ENCODE peak calls at places on chromosomes 2 and 18, in seven cellular contexts. P is CD8-positive, alpha-beta T cell; N is neuronal stem cell; U is ovary; T is IMR-90; E is pancreas; B is psoas muscle. G is an unnamed sample.

GRCh38 chr2:127314193-127314988 is 20.4 kb upstream of the ERCC3 start:
- DNase-seq in P (no peak), N (no peak), U (no peak), T (no peak), E (no peak), B (no peak), G (no peak)

GRCh38 chr2:71910277-71910676 is 237.4 kb downstream of the CYP26B1 start:
- DNase-seq in P (no peak), N (no peak), U (no peak), T (no peak), E (no peak), B (no peak), G (no peak)

GRCh38 chr2:54274781-54275242 is 18.8 kb upstream of the TSPYL6 start:
- DNase-seq in P (no peak), N (no peak), U (no peak), T (peak; percentile 87), E (no peak), B (no peak), G (no peak)

GRCh38 chr2:214549946-214550345 is 139.1 kb downstream of the VWC2L start:
- DNase-seq in P (no peak), N (no peak), U (no peak), T (peak; percentile 4), E (no peak), B (no peak), G (no peak)

GRCh38 chr2:42567806-42568429 is 514 bp upstream of the MTA3 start:
- DNase-seq in P (no peak), N (peak; percentile 50), U (peak; percentile 72), T (no peak), E (peak; percentile 61), B (peak; percentile 57), G (peak; percentile 41)

GRCh38 chr2:148201075-148202004 is 180.4 kb downstream of the MBD5 start:
- DNase-seq in P (peak; percentile 2), N (peak; percentile 35), U (no peak), T (peak; percentile 31), E (peak; percentile 26), B (peak; percentile 53), G (peak; percentile 40)

GRCh38 chr2:136664713-136665112 is 100.6 kb upstream of the THSD7B start:
- DNase-seq in P (no peak), N (no peak), U (no peak), T (no peak), E (no peak), B (no peak), G (no peak)

GRCh38 chr2:17416891-17417391 is 101.3 kb downstream of the RAD51AP2 start:
- DNase-seq in P (no peak), N (no peak), U (no peak), T (peak; percentile 81), E (no peak), B (no peak), G (no peak)

GRCh38 chr2:54708584-54709340 is 14.7 kb upstream of the EML6 start:
- DNase-seq in P (no peak), N (no peak), U (no peak), T (no peak), E (peak; percentile 91), B (peak; percentile 52), G (peak; percentile 53)

GRCh38 chr2:188609321-188610049 is 317.8 kb downstream of the GULP1 start:
- DNase-seq in P (no peak), N (no peak), U (no peak), T (peak; percentile 40), E (no peak), B (no peak), G (no peak)

GRCh38 chr2:15931514-15931870 is 8.9 kb upstream of the MYCN start:
- DNase-seq in P (no peak), N (no peak), U (no peak), T (no peak), E (no peak), B (no peak), G (no peak)

GRCh38 chr2:169739351-169739750 is 5.7 kb downstream of the KLHL23 start:
- DNase-seq in P (no peak), N (no peak), U (no peak), T (no peak), E (no peak), B (no peak), G (no peak)

GRCh38 chr2:216664593-216665034 is 30.7 kb downstream of the IGFBP5 start:
- DNase-seq in P (no peak), N (no peak), U (no peak), T (peak; percentile 45), E (peak; percentile 44), B (no peak), G (no peak)

GRCh38 chr2:180219471-180219870 is 212.4 kb upstream of the CWC22 start:
- DNase-seq in P (no peak), N (no peak), U (no peak), T (peak; percentile 20), E (no peak), B (no peak), G (no peak)

GRCh38 chr2:12352891-12353290 is 363.8 kb upstream of the TRIB2 start:
- DNase-seq in P (no peak), N (no peak), U (no peak), T (peak; percentile 6), E (no peak), B (no peak), G (no peak)

GRCh38 chr2:181395871-181396574 is 61.2 kb upstream of the ITGA4 start:
- DNase-seq in P (no peak), N (no peak), U (no peak), T (no peak), E (no peak), B (no peak), G (no peak)

GRCh38 chr2:118530976-118531375 is 316.5 kb downstream of the EN1 start:
- DNase-seq in P (no peak), N (no peak), U (no peak), T (no peak), E (no peak), B (no peak), G (no peak)

GRCh38 chr2:231563378-231563961 is 29.2 kb upstream of the TEX44 start:
- DNase-seq in P (no peak), N (peak; percentile 51), U (peak; percentile 38), T (peak; percentile 57), E (no peak), B (peak; percentile 59), G (peak; percentile 66)

GRCh38 chr2:108925286-108925685 is 63.7 kb downstream of the EDAR start:
- DNase-seq in P (no peak), N (no peak), U (no peak), T (no peak), E (no peak), B (no peak), G (no peak)

GRCh38 chr2:174180165-174180724 is 68.1 kb downstream of the OLA1 start:
- DNase-seq in P (no peak), N (no peak), U (no peak), T (no peak), E (no peak), B (no peak), G (no peak)

GRCh38 chr2:233000886-233001750 is 11.9 kb downstream of the NGEF start:
- DNase-seq in P (no peak), N (no peak), U (no peak), T (no peak), E (no peak), B (no peak), G (no peak)

GRCh38 chr2:108612514-108613183 is 78.4 kb downstream of the LIMS1 start:
- DNase-seq in P (peak; percentile 14), N (no peak), U (no peak), T (no peak), E (no peak), B (no peak), G (no peak)

GRCh38 chr2:188607501-188607900 is 315.8 kb downstream of the GULP1 start:
- DNase-seq in P (no peak), N (no peak), U (no peak), T (no peak), E (no peak), B (no peak), G (no peak)

GRCh38 chr2:204545861-204546773 is 842 bp downstream of the PARD3B start:
- DNase-seq in P (no peak), N (no peak), U (no peak), T (no peak), E (peak; percentile 86), B (no peak), G (peak; percentile 15)

DNA sequence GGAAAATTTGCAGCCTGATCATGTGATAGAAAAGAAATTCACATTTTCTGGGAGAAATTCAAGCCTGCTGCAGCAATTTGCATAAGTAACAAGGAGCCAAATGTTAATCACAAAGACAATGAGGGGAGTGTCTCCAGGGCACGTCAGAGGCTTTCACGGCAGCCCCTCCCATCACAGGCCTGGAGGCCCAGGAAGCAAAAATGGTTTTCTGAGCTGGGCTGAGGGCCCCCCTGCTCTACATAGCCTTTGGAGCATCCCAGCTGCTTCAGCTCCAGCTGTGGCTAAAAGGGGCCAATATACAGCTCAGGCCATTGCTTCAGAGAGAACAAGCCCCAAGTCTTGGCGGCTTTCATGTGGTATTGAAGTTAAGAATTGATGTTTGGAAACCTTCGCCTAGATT is 445.3 kb upstream of the ZEB2 start:
- DNase-seq in P (no peak), N (no peak), U (no peak), T (no peak), E (no peak), B (no peak), G (no peak)
- H3K9me3 ChIP-seq in P (no peaks in the 10 kb centered on the region), N (peaks cover 14% of the 10 kb centered on the region), U (no peaks in the 10 kb centered on the region), T (peaks cover 5% of the 10 kb centered on the region), E (no peaks in the 10 kb centered on the region), B (no peaks in the 10 kb centered on the region), G (no peaks in the 10 kb centered on the region)

DNA sequence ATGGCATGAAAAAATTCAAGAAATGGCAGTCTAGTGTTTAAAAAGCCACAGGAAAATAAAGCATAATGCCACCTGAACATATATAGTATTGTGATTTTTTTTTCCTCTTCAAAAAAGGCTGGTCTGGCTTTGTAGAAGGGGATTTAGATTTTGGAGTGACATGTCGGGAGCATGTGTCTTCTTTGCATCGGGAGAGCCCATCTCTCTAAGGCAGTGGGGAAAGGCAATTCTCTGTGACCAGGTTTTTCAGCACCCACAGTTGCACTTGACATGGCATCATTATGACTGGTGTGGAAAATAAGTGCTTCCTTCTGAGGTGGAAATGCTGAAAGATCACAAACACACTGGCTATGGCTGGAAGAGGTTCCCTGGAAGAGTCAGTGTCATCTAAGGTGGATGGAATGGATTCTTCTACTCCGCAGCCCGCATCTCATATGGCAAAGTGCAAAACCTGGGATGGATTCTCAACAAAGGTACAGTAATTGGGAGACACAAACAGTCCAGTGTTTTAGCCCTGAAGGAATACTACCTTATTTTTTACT is 172.5 kb downstream of the AGAP1 start:
- DNase-seq in P (no peak), N (peak; percentile 88), U (no peak), T (peak; percentile 90), E (no peak), B (no peak), G (no peak)
- H3K27ac ChIP-seq in P (no peak overlapping the region), N (no peak overlapping the region), U (no peak overlapping the region), T (peak overlapping the region; percentile 62), E (no peak overlapping the region), B (no peak overlapping the region), G (no peak overlapping the region)

GRCh38 chr2:218986148-218986761 is 1.3 kb upstream of the FEV start:
- DNase-seq in P (no peak), N (no peak), U (no peak), T (no peak), E (no peak), B (no peak), G (no peak)
- H3K27me3 ChIP-seq in P (peaks cover 63% of the 10 kb centered on the region), N (peaks cover 99% of the 10 kb centered on the region), U (peaks cover 11% of the 10 kb centered on the region), T (peaks cover 94% of the 10 kb centered on the region), E (peaks cover 8% of the 10 kb centered on the region), B (no peaks in the 10 kb centered on the region), G (peaks cover 94% of the 10 kb centered on the region)

DNA sequence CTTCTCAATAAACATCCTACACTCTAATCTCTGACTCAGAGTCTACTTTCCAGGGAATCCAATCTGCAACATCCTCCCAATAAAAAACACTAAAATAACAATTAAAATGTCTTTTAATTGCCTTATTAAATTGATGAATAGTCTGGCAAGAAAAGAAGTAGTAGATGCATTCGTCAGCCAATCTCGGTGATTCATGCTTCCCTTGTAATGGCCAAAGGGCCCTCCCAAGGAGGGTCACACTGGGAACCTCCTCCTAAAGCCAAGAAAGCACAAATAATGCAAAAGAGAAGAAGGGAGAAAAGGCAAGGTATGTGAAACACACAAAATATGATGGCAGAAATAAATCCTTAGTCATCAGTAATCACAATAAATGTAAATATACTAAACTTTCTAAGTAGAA is 16.8 kb downstream of the ST8SIA5 start:
- DNase-seq in P (no peak), N (no peak), U (no peak), T (no peak), E (no peak), B (no peak), G (no peak)
- H3K9me3 ChIP-seq in P (no peaks in the 10 kb centered on the region), N (no peaks in the 10 kb centered on the region), U (no peaks in the 10 kb centered on the region), T (no peaks in the 10 kb centered on the region), E (no peaks in the 10 kb centered on the region), B (no peaks in the 10 kb centered on the region), G (no peaks in the 10 kb centered on the region)

G was measured in adrenal gland.